ENCODE peak calls at places on chromosomes 1 and 21, in nine cellular contexts. One of them, this sample, is unnamed.

GRCh38 chr1:65022264-65022663 is 55.9 kb upstream of the JAK1 start:
- DNase-seq in GM12865: no peak
- DNase-seq in kidney: no peak
- DNase-seq in nephron progenitor cell: no peak
- DNase-seq in NB4: no peak
- DNase-seq in AG10803: no peak
- DNase-seq in H9: no peak
- DNase-seq in HL-60: no peak
- DNase-seq in left lung: no peak
- DNase-seq in this sample: no peak

GRCh38 chr1:244918422-244919319 is 54.3 kb upstream of the HNRNPU start:
- DNase-seq in NB4: peak
- DNase-seq in left lung: peak
- DNase-seq in GM12865: peak
- DNase-seq in nephron progenitor cell: peak
- DNase-seq in HL-60: peak
- DNase-seq in kidney: peak
- DNase-seq in H9: no peak
- DNase-seq in AG10803: peak
- DNase-seq in this sample: no peak

GRCh38 chr1:151948506-151948905 is 39.2 kb upstream of the THEM4 start:
- DNase-seq in H9: no peak
- DNase-seq in AG10803: peak
- DNase-seq in left lung: no peak
- DNase-seq in NB4: no peak
- DNase-seq in HL-60: no peak
- DNase-seq in kidney: no peak
- DNase-seq in GM12865: no peak
- DNase-seq in nephron progenitor cell: no peak
- DNase-seq in this sample: no peak

GRCh38 chr1:34978926-34979325 is 6.2 kb downstream of the TMEM35B start:
- DNase-seq in AG10803: no peak
- DNase-seq in GM12865: no peak
- DNase-seq in H9: no peak
- DNase-seq in left lung: no peak
- DNase-seq in HL-60: no peak
- DNase-seq in kidney: no peak
- DNase-seq in NB4: no peak
- DNase-seq in nephron progenitor cell: no peak
- DNase-seq in this sample: no peak

GRCh38 chr1:169005776-169006175 is 100.7 kb upstream of the ATP1B1 start:
- DNase-seq in GM12865: no peak
- DNase-seq in left lung: no peak
- DNase-seq in AG10803: no peak
- DNase-seq in nephron progenitor cell: no peak
- DNase-seq in NB4: no peak
- DNase-seq in kidney: no peak
- DNase-seq in HL-60: no peak
- DNase-seq in H9: no peak
- DNase-seq in this sample: no peak

GRCh38 chr1:22184892-22185612 is 42.2 kb upstream of the WNT4 start:
- DNase-seq in AG10803: peak
- DNase-seq in HL-60: peak
- DNase-seq in left lung: no peak
- DNase-seq in GM12865: peak
- DNase-seq in kidney: peak
- DNase-seq in nephron progenitor cell: peak
- DNase-seq in H9: peak
- DNase-seq in NB4: peak
- DNase-seq in this sample: no peak

GRCh38 chr1:221708987-221709386 is 32.9 kb downstream of the DUSP10 start:
- DNase-seq in nephron progenitor cell: no peak
- DNase-seq in HL-60: peak
- DNase-seq in GM12865: peak
- DNase-seq in AG10803: peak
- DNase-seq in NB4: peak
- DNase-seq in left lung: no peak
- DNase-seq in kidney: no peak
- DNase-seq in H9: no peak
- DNase-seq in this sample: no peak

GRCh38 chr1:181936768-181937581 is 124.5 kb downstream of the ZNF648 start:
- DNase-seq in kidney: no peak
- DNase-seq in H9: peak
- DNase-seq in AG10803: no peak
- DNase-seq in HL-60: peak
- DNase-seq in GM12865: peak
- DNase-seq in left lung: peak
- DNase-seq in nephron progenitor cell: peak
- DNase-seq in NB4: peak
- DNase-seq in this sample: no peak

GRCh38 chr1:211925016-211925415 is 94.5 kb upstream of the LPGAT1 start:
- DNase-seq in HL-60: no peak
- DNase-seq in GM12865: no peak
- DNase-seq in H9: peak
- DNase-seq in nephron progenitor cell: no peak
- DNase-seq in kidney: no peak
- DNase-seq in NB4: no peak
- DNase-seq in left lung: no peak
- DNase-seq in AG10803: no peak
- DNase-seq in this sample: no peak

GRCh38 chr1:48216941-48217340 is 5.6 kb upstream of the SLC5A9 start:
- DNase-seq in left lung: no peak
- DNase-seq in NB4: no peak
- DNase-seq in HL-60: peak
- DNase-seq in kidney: no peak
- DNase-seq in AG10803: no peak
- DNase-seq in H9: peak
- DNase-seq in GM12865: no peak
- DNase-seq in nephron progenitor cell: no peak
- DNase-seq in this sample: no peak

GRCh38 chr21:45187646-45188045 is 100.0 kb downstream of the POFUT2 start:
- DNase-seq in NB4: no peak
- DNase-seq in AG10803: no peak
- DNase-seq in left lung: no peak
- DNase-seq in nephron progenitor cell: no peak
- DNase-seq in kidney: no peak
- DNase-seq in HL-60: no peak
- DNase-seq in H9: no peak
- DNase-seq in GM12865: no peak
- DNase-seq in this sample: no peak

GRCh38 chr1:243917177-243917862 is 67.3 kb upstream of the AKT3 start:
- DNase-seq in GM12865: no peak
- DNase-seq in NB4: peak
- DNase-seq in left lung: no peak
- DNase-seq in AG10803: peak
- DNase-seq in HL-60: no peak
- DNase-seq in H9: peak
- DNase-seq in kidney: peak
- DNase-seq in nephron progenitor cell: peak
- DNase-seq in this sample: no peak
- TF ChIP-seq CTCF in GM12865: no peak
- TF ChIP-seq CTCF in NB4: no peak
- TF ChIP-seq CTCF in left lung: no peak
- TF ChIP-seq CTCF in AG10803: peak
- TF ChIP-seq CTCF in HL-60: no peak
- TF ChIP-seq CTCF in H9: no peak
- TF ChIP-seq CTCF in kidney: no peak
- TF ChIP-seq CTCF in nephron progenitor cell: no peak
- TF ChIP-seq CTCF in this sample: peak

GRCh38 chr1:202565890-202566289 is 144.4 kb downstream of the SYT2 start:
- DNase-seq in kidney: no peak
- DNase-seq in NB4: no peak
- DNase-seq in left lung: no peak
- DNase-seq in GM12865: peak
- DNase-seq in AG10803: no peak
- DNase-seq in nephron progenitor cell: no peak
- DNase-seq in H9: no peak
- DNase-seq in HL-60: no peak
- DNase-seq in this sample: no peak
- TF ChIP-seq CTCF in kidney: no peak
- TF ChIP-seq CTCF in NB4: peak
- TF ChIP-seq CTCF in left lung: no peak
- TF ChIP-seq CTCF in GM12865: no peak
- TF ChIP-seq CTCF in AG10803: no peak
- TF ChIP-seq CTCF in nephron progenitor cell: no peak
- TF ChIP-seq CTCF in H9: no peak
- TF ChIP-seq CTCF in HL-60: no peak
- TF ChIP-seq CTCF in this sample: no peak

DNA sequence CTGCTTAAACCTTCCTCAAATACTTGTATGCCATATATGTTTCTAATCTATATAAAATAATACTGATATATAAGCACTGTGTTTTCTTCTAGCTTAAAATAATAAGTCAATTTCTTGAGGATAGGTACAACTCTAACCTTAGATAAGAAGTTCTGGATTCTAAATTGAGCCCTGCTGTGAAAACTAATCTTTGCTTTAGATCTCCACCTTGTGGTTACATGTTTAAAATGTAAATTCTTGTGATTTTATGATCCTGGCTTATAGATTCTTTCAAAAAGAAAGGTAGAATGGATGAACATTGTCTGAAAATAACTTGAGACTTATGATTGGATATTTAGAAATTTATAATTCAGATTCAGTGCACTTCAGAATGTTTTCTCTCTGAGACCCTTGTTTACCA is 38.9 kb upstream of the HMCN1 start:
- DNase-seq in HL-60: no peak
- DNase-seq in GM12865: no peak
- DNase-seq in nephron progenitor cell: no peak
- DNase-seq in NB4: peak
- DNase-seq in H9: no peak
- DNase-seq in AG10803: no peak
- DNase-seq in kidney: no peak
- DNase-seq in left lung: no peak
- DNase-seq in this sample: no peak
- TF ChIP-seq CTCF in HL-60: no peak
- TF ChIP-seq CTCF in GM12865: no peak
- TF ChIP-seq CTCF in nephron progenitor cell: no peak
- TF ChIP-seq CTCF in NB4: no peak
- TF ChIP-seq CTCF in H9: peak
- TF ChIP-seq CTCF in AG10803: peak
- TF ChIP-seq CTCF in kidney: no peak
- TF ChIP-seq CTCF in left lung: no peak
- TF ChIP-seq CTCF in this sample: peak

GRCh38 chr1:161054805-161055204 is 9.0 kb upstream of the USF1 start:
- DNase-seq in AG10803: no peak
- DNase-seq in nephron progenitor cell: no peak
- DNase-seq in GM12865: no peak
- DNase-seq in HL-60: no peak
- DNase-seq in kidney: peak
- DNase-seq in left lung: no peak
- DNase-seq in H9: no peak
- DNase-seq in NB4: no peak
- DNase-seq in this sample: no peak
- TF ChIP-seq CTCF in AG10803: no peak
- TF ChIP-seq CTCF in nephron progenitor cell: no peak
- TF ChIP-seq CTCF in GM12865: no peak
- TF ChIP-seq CTCF in HL-60: no peak
- TF ChIP-seq CTCF in kidney: no peak
- TF ChIP-seq CTCF in left lung: peak
- TF ChIP-seq CTCF in H9: peak
- TF ChIP-seq CTCF in NB4: no peak
- TF ChIP-seq CTCF in this sample: peak

GRCh38 chr1:218475699-218476098 is 130.6 kb downstream of the TGFB2 start:
- DNase-seq in left lung: no peak
- DNase-seq in AG10803: no peak
- DNase-seq in GM12865: no peak
- DNase-seq in nephron progenitor cell: no peak
- DNase-seq in H9: no peak
- DNase-seq in kidney: no peak
- DNase-seq in NB4: no peak
- DNase-seq in HL-60: no peak
- DNase-seq in this sample: no peak

GRCh38 chr1:218475275-218475674 is 130.1 kb downstream of the TGFB2 start:
- DNase-seq in H9: no peak
- DNase-seq in HL-60: no peak
- DNase-seq in kidney: no peak
- DNase-seq in GM12865: no peak
- DNase-seq in NB4: no peak
- DNase-seq in AG10803: no peak
- DNase-seq in nephron progenitor cell: no peak
- DNase-seq in left lung: no peak
- DNase-seq in this sample: no peak

GRCh38 chr1:218474089-218474488 is 129.0 kb downstream of the TGFB2 start:
- DNase-seq in H9: no peak
- DNase-seq in HL-60: no peak
- DNase-seq in left lung: no peak
- DNase-seq in NB4: no peak
- DNase-seq in GM12865: no peak
- DNase-seq in AG10803: no peak
- DNase-seq in kidney: no peak
- DNase-seq in nephron progenitor cell: no peak
- DNase-seq in this sample: no peak

GRCh38 chr1:218473527-218473926 is 128.4 kb downstream of the TGFB2 start:
- DNase-seq in NB4: peak
- DNase-seq in H9: no peak
- DNase-seq in AG10803: peak
- DNase-seq in nephron progenitor cell: no peak
- DNase-seq in GM12865: no peak
- DNase-seq in HL-60: no peak
- DNase-seq in kidney: no peak
- DNase-seq in left lung: no peak
- DNase-seq in this sample: no peak

GRCh38 chr1:218472885-218473284 is 127.7 kb downstream of the TGFB2 start:
- DNase-seq in AG10803: no peak
- DNase-seq in H9: no peak
- DNase-seq in left lung: no peak
- DNase-seq in NB4: no peak
- DNase-seq in nephron progenitor cell: no peak
- DNase-seq in GM12865: no peak
- DNase-seq in kidney: no peak
- DNase-seq in HL-60: no peak
- DNase-seq in this sample: no peak
- TF ChIP-seq CTCF in AG10803: no peak
- TF ChIP-seq CTCF in H9: no peak
- TF ChIP-seq CTCF in left lung: no peak
- TF ChIP-seq CTCF in NB4: no peak
- TF ChIP-seq CTCF in nephron progenitor cell: no peak
- TF ChIP-seq CTCF in GM12865: no peak
- TF ChIP-seq CTCF in kidney: no peak
- TF ChIP-seq CTCF in HL-60: no peak
- TF ChIP-seq CTCF in this sample: no peak

GRCh38 chr21:37563641-37564340 is 197.2 kb downstream of the DYRK1A start:
- DNase-seq in left lung: peak
- DNase-seq in nephron progenitor cell: no peak
- DNase-seq in AG10803: peak
- DNase-seq in kidney: peak
- DNase-seq in NB4: peak
- DNase-seq in HL-60: peak
- DNase-seq in H9: peak
- DNase-seq in GM12865: peak
- DNase-seq in this sample: no peak
- TF ChIP-seq CTCF in left lung: no peak
- TF ChIP-seq CTCF in nephron progenitor cell: no peak
- TF ChIP-seq CTCF in AG10803: peak
- TF ChIP-seq CTCF in kidney: peak
- TF ChIP-seq CTCF in NB4: peak
- TF ChIP-seq CTCF in HL-60: no peak
- TF ChIP-seq CTCF in H9: peak
- TF ChIP-seq CTCF in GM12865: peak
- TF ChIP-seq CTCF in this sample: no peak